ENCODE peak calls at places on chromosomes 3 and 15, in five cellular contexts. W is NCI-H1694 treated with DMSO at 0.1 percent for 48 hours, M is dorsolateral prefrontal cortex, K is adipocyte, V is neural crest cell. F is an unnamed sample.

GRCh38 chr15:38069506-38069905 is 135.1 kb downstream of the TMCO5A start:
- DNase-seq in W (no peak), M (no peak), K (peak; percentile 80), V (no peak), F (no peak)

GRCh38 chr15:90989040-90989768 is 5.1 kb downstream of the PRC1 start:
- DNase-seq in W (no peak), M (no peak), K (no peak), V (no peak), F (no peak)

GRCh38 chr3:116051040-116051439 is 394.2 kb downstream of the LSAMP start:
- DNase-seq in W (no peak), M (no peak), K (no peak), V (no peak), F (peak; percentile 87)

GRCh38 chr3:196782496-196782895 is 42.8 kb downstream of the PAK2 start:
- DNase-seq in W (no peak), M (no peak), K (no peak), V (no peak), F (no peak)

GRCh38 chr3:52873433-52874159 is 23.8 kb downstream of the STIMATE start:
- DNase-seq in W (no peak), M (no peak), K (peak; percentile 30), V (no peak), F (no peak)

GRCh38 chr15:79378394-79379158 is 53.6 kb upstream of the MINAR1 start:
- DNase-seq in W (no peak), M (no peak), K (no peak), V (no peak), F (no peak)

GRCh38 chr15:65790692-65791334 is 1.3 kb downstream of the DENND4A start:
- DNase-seq in W (peak; percentile 29), M (no peak), K (peak; percentile 62), V (no peak), F (peak; percentile 37)

GRCh38 chr15:31340591-31340990 is 14.0 kb downstream of the KLF13 start:
- DNase-seq in W (no peak), M (no peak), K (no peak), V (no peak), F (no peak)

GRCh38 chr15:32096211-32096610 is 65.9 kb downstream of the CHRNA7 start:
- DNase-seq in W (no peak), M (no peak), K (no peak), V (no peak), F (no peak)

GRCh38 chr3:107942244-107942643 is 148.6 kb downstream of the CD47 start:
- DNase-seq in W (no peak), M (no peak), K (no peak), V (no peak), F (no peak)

GRCh38 chr3:65928110-65928509 is 110.6 kb downstream of the MAGI1 start:
- DNase-seq in W (no peak), M (no peak), K (no peak), V (no peak), F (no peak)

GRCh38 chr15:25737218-25737643 is 125.9 kb downstream of the ATP10A start:
- DNase-seq in W (no peak), M (no peak), K (peak; percentile 81), V (no peak), F (no peak)

GRCh38 chr3:62708642-62709041 is 166.6 kb downstream of the CADPS start:
- DNase-seq in W (peak; percentile 11), M (no peak), K (no peak), V (peak; percentile 11), F (no peak)

GRCh38 chr15:90489514-90489913 is 40.2 kb upstream of the CRTC3 start:
- DNase-seq in W (no peak), M (no peak), K (no peak), V (no peak), F (no peak)

GRCh38 chr15:69719527-69719926 is 266.9 kb downstream of the RPLP1 start:
- DNase-seq in W (no peak), M (no peak), K (no peak), V (no peak), F (no peak)

GRCh38 chr3:106797461-106797860 is 579.8 kb upstream of the CCDC54 start:
- DNase-seq in W (no peak), M (no peak), K (no peak), V (no peak), F (no peak)

GRCh38 chr3:72976182-72976825 is 20.3 kb upstream of the PPP4R2 start:
- DNase-seq in W (no peak), M (no peak), K (peak; percentile 67), V (no peak), F (no peak)

GRCh38 chr3:17183951-17184550 is 299.3 kb downstream of the PLCL2 start:
- DNase-seq in W (no peak), M (no peak), K (peak; percentile 39), V (no peak), F (no peak)

GRCh38 chr15:57031605-57032004 is 113.2 kb downstream of the TCF12 start:
- DNase-seq in W (no peak), M (peak; percentile 52), K (peak; percentile 7), V (no peak), F (no peak)

GRCh38 chr15:92930061-92930460 is 29.9 kb downstream of the CHD2 start:
- DNase-seq in W (no peak), M (no peak), K (no peak), V (no peak), F (no peak)

GRCh38 chr3:110901536-110901935 is 170.1 kb upstream of the NECTIN3 start:
- DNase-seq in W (no peak), M (no peak), K (no peak), V (no peak), F (no peak)